ENCODE peak calls at places on chromosomes 2 and 18, in five cellular contexts. F, R, Y, T and K are unnamed samples.

GRCh38 chr2:160306985-160307384 is 106.9 kb upstream of the ITGB6 start:
- DNase-seq in R (no peak), F (no peak), T (no peak), Y (no peak), K (no peak)

GRCh38 chr2:48065096-48065495 is 158.8 kb upstream of the FBXO11 start:
- DNase-seq in R (no peak), T (no peak), F (no peak), Y (peak; percentile 85), K (no peak)

GRCh38 chr2:32538735-32539134 is 89.1 kb upstream of the TTC27 start:
- DNase-seq in T (no peak), Y (no peak), F (no peak), R (no peak), K (no peak)

GRCh38 chr2:205685314-205686230 is 3.3 kb downstream of the NRP2 start:
- DNase-seq in F (peak; percentile 3), Y (peak; percentile 79), T (peak; percentile 43), R (no peak), K (no peak)

GRCh38 chr2:37378411-37378810 is 34.0 kb downstream of the QPCT start:
- DNase-seq in Y (peak; percentile 84), T (no peak), R (no peak), F (no peak), K (no peak)

GRCh38 chr2:239522002-239522739 is 121.4 kb upstream of the HDAC4 start:
- DNase-seq in R (no peak), Y (no peak), F (no peak), T (no peak), K (no peak)

GRCh38 chr2:58240595-58240937 is 559 bp downstream of the FANCL start:
- DNase-seq in F (peak; percentile 62), Y (peak; percentile 46), R (peak; percentile 32), T (no peak), K (no peak)

GRCh38 chr18:59905686-59906091 is 5.9 kb downstream of the PMAIP1 start:
- DNase-seq in F (no peak), Y (no peak), R (no peak), T (no peak), K (no peak)

GRCh38 chr2:239579524-239580198 is 178.8 kb upstream of the HDAC4 start:
- DNase-seq in T (no peak), R (no peak), Y (no peak), F (no peak), K (no peak)

GRCh38 chr2:206423147-206423546 is 20.2 kb upstream of the ADAM23 start:
- DNase-seq in F (no peak), R (no peak), T (no peak), Y (peak; percentile 23), K (no peak)

GRCh38 chr18:13915973-13916372 is 637 bp upstream of the MC2R start:
- DNase-seq in F (no peak), T (no peak), R (no peak), Y (no peak), K (no peak)

GRCh38 chr2:170829016-170829415 is 12.3 kb downstream of the GAD1 start:
- DNase-seq in F (no peak), R (no peak), Y (no peak), T (no peak), K (no peak)

GRCh38 chr18:48848641-48849143 is 102.1 kb downstream of the SMAD7 start:
- DNase-seq in Y (peak; percentile 96), R (no peak), F (no peak), T (no peak), K (no peak)

GRCh38 chr2:219603784-219604183 is 6.1 kb downstream of the STK11IP start:
- DNase-seq in T (no peak), Y (no peak), F (no peak), R (peak; percentile 65), K (peak; percentile 60)

GRCh38 chr2:44763275-44763674 is 178.2 kb upstream of the SIX3 start:
- DNase-seq in F (no peak), Y (no peak), R (no peak), T (no peak), K (no peak)

GRCh38 chr2:189304360-189304759 is 124.8 kb upstream of the COL5A2 start:
- DNase-seq in R (no peak), Y (no peak), F (no peak), T (no peak), K (no peak)

GRCh38 chr2:223841436-223842180 is 4.2 kb upstream of the AP1S3 start:
- DNase-seq in R (no peak), T (no peak), Y (no peak), F (no peak), K (no peak)

GRCh38 chr2:71545572-71546274 is 92.4 kb downstream of the DYSF start:
- DNase-seq in Y (peak; percentile 66), T (no peak), F (peak; percentile 60), R (peak; percentile 60), K (peak; percentile 27)

GRCh38 chr2:2866459-2866858 is 511.2 kb downstream of the EIPR1 start:
- DNase-seq in T (no peak), R (no peak), F (no peak), Y (no peak), K (no peak)

GRCh38 chr2:26846334-26846863 is 1.5 kb upstream of the DPYSL5 start:
- DNase-seq in T (peak; percentile 67), Y (peak; percentile 76), R (peak; percentile 85), F (peak; percentile 81), K (peak; percentile 36)

GRCh38 chr2:174486614-174487535 is at the start of gene GPR155:
- DNase-seq in T (peak; percentile 100), R (peak; percentile 98), Y (peak; percentile 99), F (peak; percentile 93), K (peak; percentile 94)

GRCh38 chr2:152055366-152056108 is 43.3 kb downstream of the CACNB4 start:
- DNase-seq in T (no peak), Y (peak; percentile 56), F (no peak), R (no peak), K (no peak)

GRCh38 chr18:10752407-10752806 is 226.6 kb downstream of the NAPG start:
- DNase-seq in Y (no peak), R (no peak), T (no peak), F (no peak), K (no peak)

GRCh38 chr2:35199298-35199697 is 1156.3 kb upstream of the CRIM1 start:
- DNase-seq in Y (no peak), T (no peak), R (no peak), F (no peak), K (no peak)

GRCh38 chr18:47775961-47776360 is 154.5 kb downstream of the SMAD2 start:
- DNase-seq in R (no peak), Y (no peak), T (no peak), F (no peak), K (no peak)